ENCODE peak calls at places on chromosomes 11 and 22, in four cellular contexts. M, Y, Q and X are unnamed samples.

GRCh38 chr22:38788417-38788816 is 5.5 kb downstream of the DNAL4 start:
- DNase-seq in Q (no peak), Y (no peak), M (peak), X (peak)

GRCh38 chr22:25749420-25750169 is 7.6 kb downstream of the MYO18B start:
- DNase-seq in Q (no peak), M (no peak), Y (peak), X (no peak)

GRCh38 chr22:45948081-45948648 is 28.8 kb downstream of the WNT7B start:
- DNase-seq in Q (no peak), Y (no peak), M (no peak), X (no peak)

GRCh38 chr11:35781342-35782171 is 119.0 kb downstream of the TRIM44 start:
- DNase-seq in Y (no peak), Q (no peak), M (peak), X (peak)

GRCh38 chr11:104451193-104451592 is 287.2 kb upstream of the PDGFD start:
- DNase-seq in Y (no peak), M (no peak), Q (no peak), X (peak)

GRCh38 chr22:36374603-36375024 is 13.2 kb downstream of the MYH9 start:
- DNase-seq in Y (no peak), M (peak), Q (no peak), X (peak)

GRCh38 chr11:111729441-111729840 is 36.7 kb downstream of the PPP2R1B start:
- DNase-seq in Y (no peak), Q (no peak), M (peak), X (no peak)

GRCh38 chr11:57896641-57897145 is 127.0 kb upstream of the OR9Q1 start:
- DNase-seq in M (no peak), Y (no peak), Q (no peak), X (no peak)

GRCh38 chr11:124801014-124801413 is 808 bp upstream of the MSANTD2 start:
- DNase-seq in M (peak), Q (no peak), Y (no peak), X (peak)

GRCh38 chr11:128181090-128181485 is 406.3 kb downstream of the ETS1 start:
- DNase-seq in Y (no peak), M (no peak), Q (no peak), X (peak)

GRCh38 chr22:46011627-46012181 is 34.7 kb upstream of the WNT7B start:
- DNase-seq in Q (no peak), Y (no peak), M (no peak), X (no peak)

GRCh38 chr11:111524056-111524455 is 9.5 kb downstream of the HOATZ start:
- DNase-seq in Y (no peak), M (no peak), Q (no peak), X (no peak)

GRCh38 chr22:49237279-49237678 is 590.4 kb downstream of the BRD1 start:
- DNase-seq in Y (no peak), M (no peak), Q (no peak), X (no peak)

GRCh38 chr22:35399114-35399677 is 744 bp upstream of the MCM5 start:
- DNase-seq in Q (no peak), Y (peak), M (no peak), X (no peak)

GRCh38 chr22:17705565-17706450 is 67.3 kb downstream of the BCL2L13 start:
- DNase-seq in Q (no peak), M (peak), Y (no peak), X (no peak)

GRCh38 chr11:23789200-23789853 is 707.5 kb upstream of the LUZP2 start:
- DNase-seq in Y (no peak), Q (no peak), M (no peak), X (no peak)

GRCh38 chr11:88631497-88631896 is 294.0 kb upstream of the CTSC start:
- DNase-seq in Y (no peak), Q (no peak), M (peak), X (no peak)

GRCh38 chr22:46668116-46668515 is 47.9 kb downstream of the GRAMD4 start:
- DNase-seq in Q (no peak), Y (no peak), M (no peak), X (no peak)

GRCh38 chr11:69501891-69502860 is 20.7 kb downstream of the LINC01488 start:
- DNase-seq in M (peak), Y (no peak), Q (no peak), X (no peak)

GRCh38 chr11:24587655-24588054 is 90.8 kb downstream of the LUZP2 start:
- DNase-seq in Q (no peak), M (no peak), Y (no peak), X (peak)

GRCh38 chr22:38735126-38735464 is 20.7 kb downstream of the SUN2 start:
- DNase-seq in M (no peak), Y (no peak), Q (no peak), X (no peak)

GRCh38 chr11:1450958-1451710 is 35.4 kb downstream of the MOB2 start:
- DNase-seq in Q (no peak), Y (no peak), M (no peak), X (no peak)

GRCh38 chr11:74870485-74870884 is 78.4 kb downstream of the XRRA1 start:
- DNase-seq in Y (peak), Q (no peak), M (peak), X (peak)

GRCh38 chr22:41504397-41504796 is 35.5 kb downstream of the ACO2 start:
- DNase-seq in M (peak), Q (no peak), Y (peak), X (no peak)

GRCh38 chr11:14249121-14249963 is 109.6 kb downstream of the RRAS2 start:
- DNase-seq in Q (peak), M (peak), Y (peak), X (peak)

GRCh38 chr22:17121235-17122195 is at the start of gene TMEM121B:
- DNase-seq in Y (no peak), M (peak), Q (peak), X (peak)

GRCh38 chr11:117900144-117900651 is 23.7 kb upstream of the FXYD6 start:
- DNase-seq in M (no peak), Y (peak), Q (no peak), X (no peak)

GRCh38 chr11:84594602-84595001 is 1032.5 kb downstream of the DLG2 start:
- DNase-seq in Q (no peak), M (no peak), Y (no peak), X (no peak)

GRCh38 chr11:25733777-25734176 is 598.2 kb upstream of the ANO3 start:
- DNase-seq in Y (no peak), M (peak), Q (no peak), X (peak)